ENCODE peak calls at places on chromosomes 6 and 20, in five cellular contexts. Y is H9, J is mesenchymal stem cell, H is neuronal stem cell, O is H1. C is an unnamed sample.

GRCh38 chr20:5078399-5078958 is 41.3 kb downstream of the PCNA start:
- DNase-seq in Y (no peak), J (peak; percentile 45), O (no peak), H (no peak), C (peak; percentile 65)

GRCh38 chr6:169788809-169789145 is 37.4 kb downstream of the ERMARD start:
- DNase-seq in H (no peak), O (no peak), Y (no peak), J (no peak), C (no peak)

GRCh38 chr6:38975621-38976049 is 72.9 kb upstream of the GLP1R start:
- DNase-seq in H (no peak), Y (no peak), O (no peak), J (no peak), C (no peak)

GRCh38 chr20:10856237-10856636 is 182.4 kb upstream of the JAG1 start:
- DNase-seq in H (no peak), O (no peak), J (no peak), Y (no peak), C (no peak)

GRCh38 chr6:73923899-73924485 is 228.0 kb downstream of the CD109 start:
- DNase-seq in O (no peak), H (no peak), J (no peak), Y (no peak), C (peak; percentile 53)

GRCh38 chr20:3909952-3910366 is 20.8 kb downstream of the PANK2 start:
- DNase-seq in Y (no peak), H (no peak), J (no peak), O (no peak), C (no peak)

GRCh38 chr6:1620504-1621327 is 11.0 kb downstream of the FOXC1 start:
- DNase-seq in H (no peak), J (no peak), O (no peak), Y (no peak), C (no peak)

GRCh38 chr6:103036846-103037245 is 1643.3 kb downstream of the GRIK2 start:
- DNase-seq in O (no peak), J (no peak), H (no peak), Y (no peak), C (peak; percentile 53)

GRCh38 chr6:44730771-44731391 is 343.4 kb downstream of the CDC5L start:
- DNase-seq in H (no peak), J (peak; percentile 70), O (no peak), Y (no peak), C (no peak)

GRCh38 chr20:44018684-44019637 is 104.3 kb downstream of the TOX2 start:
- DNase-seq in J (no peak), O (no peak), Y (no peak), H (no peak), C (no peak)

GRCh38 chr20:44288252-44288651 is 22.8 kb downstream of the FITM2 start:
- DNase-seq in H (no peak), Y (no peak), J (no peak), O (no peak), C (no peak)

GRCh38 chr6:71258078-71258866 is 30.3 kb upstream of the OGFRL1 start:
- DNase-seq in H (no peak), Y (no peak), J (no peak), O (no peak), C (no peak)

GRCh38 chr6:166627875-166628849 is 1.1 kb upstream of the RPS6KA2 start:
- DNase-seq in J (peak; percentile 77), H (peak; percentile 85), O (peak; percentile 78), Y (peak; percentile 68), C (peak; percentile 56)

GRCh38 chr20:57849126-57849867 is 139.5 kb upstream of the PMEPA1 start:
- DNase-seq in J (no peak), O (peak; percentile 34), Y (peak; percentile 20), H (no peak), C (no peak)

GRCh38 chr6:163837681-163838431 is 423.3 kb downstream of the QKI start:
- DNase-seq in H (peak; percentile 55), Y (no peak), O (no peak), J (peak; percentile 18), C (peak; percentile 16)

GRCh38 chr6:2632368-2632767 is 118.4 kb downstream of the MYLK4 start:
- DNase-seq in H (no peak), Y (no peak), O (no peak), J (no peak), C (no peak)

GRCh38 chr6:156345700-156346099 is 431.5 kb upstream of the ARID1B start:
- DNase-seq in O (no peak), Y (no peak), H (no peak), J (no peak), C (no peak)

GRCh38 chr6:5936140-5936539 is 70.6 kb downstream of the NRN1 start:
- DNase-seq in Y (no peak), O (no peak), J (no peak), H (no peak), C (no peak)

GRCh38 chr6:148146717-148147116 is 195.9 kb upstream of the SASH1 start:
- DNase-seq in J (no peak), Y (no peak), H (no peak), O (no peak), C (no peak)

GRCh38 chr6:52417675-52418111 is 2.4 kb upstream of the EFHC1 start:
- DNase-seq in Y (no peak), O (no peak), H (no peak), J (peak; percentile 86), C (no peak)

GRCh38 chr6:18165746-18166145 is 10.5 kb downstream of the KDM1B start:
- DNase-seq in Y (no peak), H (no peak), J (no peak), O (no peak), C (no peak)

GRCh38 chr6:100382031-100382430 is 82.7 kb downstream of the SIM1 start:
- DNase-seq in O (no peak), J (no peak), H (no peak), Y (no peak), C (no peak)

GRCh38 chr20:40966103-40966502 is 62.5 kb upstream of the TOP1 start:
- DNase-seq in Y (peak; percentile 67), J (no peak), O (peak; percentile 63), H (no peak), C (no peak)

GRCh38 chr20:34410331-34410730 is 47.3 kb downstream of the ITCH start:
- DNase-seq in J (no peak), Y (no peak), H (no peak), O (no peak), C (no peak)

GRCh38 chr6:148760568-148761531 is 14.0 kb downstream of the UST start:
- DNase-seq in O (peak; percentile 59), H (peak; percentile 20), J (peak; percentile 89), Y (peak; percentile 64), C (no peak)

GRCh38 chr20:53611449-53611894 is 17.8 kb upstream of the ZNF217 start:
- DNase-seq in O (peak; percentile 37), J (peak; percentile 98), Y (no peak), H (no peak), C (peak; percentile 40)

GRCh38 chr6:45827952-45828530 is 187.6 kb downstream of the CLIC5 start:
- DNase-seq in J (peak; percentile 87), O (no peak), H (no peak), Y (no peak), C (no peak)

GRCh38 chr6:15254074-15254975 is 8.5 kb downstream of the JARID2 start:
- DNase-seq in O (no peak), Y (no peak), H (no peak), J (peak; percentile 41), C (no peak)

GRCh38 chr6:154298297-154298696 is 58.3 kb downstream of the IPCEF1 start:
- DNase-seq in H (no peak), O (no peak), Y (no peak), J (peak; percentile 27), C (no peak)

GRCh38 chr6:121190122-121190521 is 144.2 kb downstream of the TBC1D32 start:
- DNase-seq in Y (no peak), J (no peak), O (no peak), H (no peak), C (no peak)

GRCh38 chr6:161361529-161361928 is 87.7 kb upstream of the AGPAT4 start:
- DNase-seq in H (no peak), O (no peak), Y (no peak), J (no peak), C (no peak)

DNA sequence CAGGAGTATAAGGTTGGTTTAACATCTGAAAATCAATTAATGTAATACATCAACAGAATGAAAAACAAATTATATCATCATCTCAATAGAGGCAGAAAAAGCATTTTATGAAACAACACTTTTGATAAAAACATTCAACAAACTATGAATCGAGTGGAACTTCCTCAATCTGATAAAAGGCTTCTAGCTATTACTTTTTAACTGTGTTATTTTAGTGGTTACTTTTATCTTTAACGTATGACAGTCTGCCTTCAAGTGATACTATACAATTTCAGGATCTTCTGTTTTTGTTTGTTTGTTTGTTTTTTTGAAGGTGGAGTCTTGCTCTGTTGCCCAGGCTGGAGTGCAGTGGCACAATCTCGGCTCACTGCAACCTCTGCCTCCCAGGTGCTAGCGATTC is 73.7 kb downstream of the ZFAND3 start:
- DNase-seq in J (no peak), H (no peak), O (no peak), Y (no peak), C (no peak)
- H2BK12ac ChIP-seq in J (no peak overlapping the region), H (no peak overlapping the region), O (no peak overlapping the region), Y (no peak overlapping the region), C (no peak overlapping the region)

GRCh38 chr20:37330316-37330715 is 15.6 kb upstream of the SRC start:
- DNase-seq in J (no peak), H (no peak), Y (no peak), O (no peak), C (no peak)

GRCh38 chr20:37326666-37327065 is 19.3 kb upstream of the SRC start:
- DNase-seq in H (no peak), Y (no peak), O (no peak), J (no peak), C (no peak)

GRCh38 chr20:37329481-37330165 is 16.3 kb upstream of the SRC start:
- DNase-seq in J (no peak), H (no peak), O (no peak), Y (peak; percentile 58), C (no peak)

GRCh38 chr20:37327748-37328147 is 18.2 kb upstream of the SRC start:
- DNase-seq in O (no peak), Y (no peak), H (no peak), J (peak; percentile 93), C (no peak)

GRCh38 chr20:37328149-37328945 is 17.6 kb upstream of the SRC start:
- DNase-seq in J (no peak), H (no peak), O (no peak), Y (no peak), C (no peak)
- H2BK5ac ChIP-seq in J (no peak overlapping the region), H (no peak overlapping the region), O (no peak overlapping the region), Y (no peak overlapping the region), C (peak overlapping the region; percentile 44)

GRCh38 chr20:59043698-59044097 is 1.1 kb upstream of the PRELID3B start:
- DNase-seq in O (no peak), Y (no peak), J (no peak), H (no peak), C (peak; percentile 62)
- H2BK12ac ChIP-seq in O (no peak overlapping the region), Y (no peak overlapping the region), J (no peak overlapping the region), H (no peak overlapping the region), C (no peak overlapping the region)

DNA sequence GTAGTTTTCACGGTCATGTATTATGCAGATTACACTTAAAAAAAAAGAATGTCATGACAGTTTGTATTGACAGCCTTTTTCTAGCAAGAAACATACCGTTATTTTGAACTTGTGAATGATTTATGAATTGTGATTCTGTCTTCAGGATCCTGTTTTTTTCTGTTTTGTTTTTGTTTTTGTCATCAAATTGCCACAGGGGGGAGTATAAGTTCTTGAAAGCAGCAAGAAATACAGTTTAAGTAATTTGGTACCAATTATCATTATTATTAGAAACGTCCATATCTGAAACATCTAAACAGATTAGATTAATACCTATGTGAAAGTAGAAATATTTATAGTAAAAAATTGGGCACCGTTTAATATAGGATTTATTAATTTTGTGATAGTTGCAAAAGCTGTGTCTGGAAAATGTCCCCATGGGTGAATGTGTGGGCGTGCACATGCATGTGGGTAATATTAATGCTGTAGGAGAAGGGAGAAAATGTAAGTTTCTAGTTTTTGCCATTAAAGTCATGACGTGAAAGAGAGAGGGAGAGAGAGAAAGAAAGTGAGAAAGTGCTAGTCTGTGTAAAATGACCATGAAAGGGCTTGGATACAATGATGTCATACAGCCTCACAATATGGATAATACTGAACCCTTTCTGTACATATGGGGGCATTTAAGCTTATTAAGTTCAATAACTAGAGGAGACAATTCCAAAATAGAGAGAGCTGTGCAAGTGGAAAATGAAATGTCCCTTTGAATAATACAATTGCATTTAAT is 9.4 kb upstream of the CCN2 start:
- DNase-seq in Y (no peak), H (no peak), J (no peak), O (no peak), C (peak; percentile 13)
- H2BK5ac ChIP-seq in Y (no peak overlapping the region), H (no peak overlapping the region), J (no peak overlapping the region), O (no peak overlapping the region), C (no peak overlapping the region)

C was measured in trophoblast cell.